ENCODE peak calls at places on chromosomes 3 and 15, in ten cellular contexts. X is NCI-H1417; O is activated CD8-positive, alpha-beta memory T cell treated with anti-CD3 and anti-CD28 coated beads, Interleukin-2, amount 50 U/mL, for 48 hours; B is stimulated activated naive CD8-positive, alpha-beta T cell treated with anti-CD3 and anti-CD28 coated beads, Interleukin-15, Interleukin-2, amounts not matched to agents 100 U/mL and 50 U/mL, for 24 hours; C is neural crest cell; R is Peyer's patch; Z is EL; I is AG09309; F is activated CD4-positive, alpha-beta T cell treated with anti-CD3 and anti-CD28 coated beads, Interleukin-2, amount 50 U/mL, for 48 hours; W is H9. V is an unnamed sample.

GRCh38 chr3:175983369-175983768 is 1124.2 kb downstream of the NAALADL2 start:
- DNase-seq in X (no peak), O (no peak), B (no peak), C (no peak), R (no peak), Z (peak), I (peak), F (no peak), W (no peak), V (no peak)

GRCh38 chr3:156307704-156308103 is 187.3 kb downstream of the KCNAB1 start:
- DNase-seq in X (no peak), O (no peak), B (no peak), C (no peak), R (no peak), Z (peak), I (peak), F (no peak), W (no peak), V (no peak)

GRCh38 chr3:42226470-42227425 is 39.2 kb downstream of the CCK start:
- DNase-seq in X (no peak), O (no peak), B (no peak), C (no peak), R (no peak), Z (no peak), I (no peak), F (no peak), W (no peak), V (no peak)

GRCh38 chr3:169311366-169311765 is 352.1 kb downstream of the MECOM start:
- DNase-seq in X (no peak), O (no peak), B (no peak), C (no peak), R (no peak), Z (no peak), I (no peak), F (no peak), W (no peak), V (no peak)

GRCh38 chr3:19543212-19543841 is 390.7 kb downstream of the EFHB start:
- DNase-seq in X (peak), O (no peak), B (no peak), C (no peak), R (no peak), Z (peak), I (no peak), F (no peak), W (peak), V (peak)

GRCh38 chr15:99721104-99721778 is 12.0 kb downstream of the LYSMD4 start:
- DNase-seq in X (peak), O (no peak), B (no peak), C (no peak), R (no peak), Z (no peak), I (no peak), F (no peak), W (no peak), V (no peak)

GRCh38 chr3:144564011-144564410 is 592.4 kb downstream of the DIPK2A start:
- DNase-seq in X (no peak), O (no peak), B (no peak), C (no peak), R (no peak), Z (no peak), I (no peak), F (no peak), W (no peak), V (no peak)

GRCh38 chr3:187662848-187663407 is 7.3 kb downstream of the SST start:
- DNase-seq in X (no peak), O (no peak), B (no peak), C (no peak), R (no peak), Z (no peak), I (no peak), F (no peak), W (no peak), V (no peak)

GRCh38 chr3:123076496-123077418 is 9.9 kb downstream of the PDIA5 start:
- DNase-seq in X (peak), O (no peak), B (no peak), C (no peak), R (no peak), Z (no peak), I (no peak), F (no peak), W (no peak), V (no peak)

GRCh38 chr3:149701977-149702350 is 44.1 kb upstream of the WWTR1 start:
- DNase-seq in X (no peak), O (no peak), B (no peak), C (no peak), R (no peak), Z (no peak), I (no peak), F (no peak), W (no peak), V (no peak)

GRCh38 chr3:157136647-157137387 is 23.1 kb downstream of the CCNL1 start:
- DNase-seq in X (no peak), O (no peak), B (no peak), C (no peak), R (peak), Z (no peak), I (no peak), F (no peak), W (no peak), V (no peak)

GRCh38 chr3:40741729-40742128 is 217.0 kb downstream of the ZNF621 start:
- DNase-seq in X (peak), O (no peak), B (no peak), C (no peak), R (no peak), Z (peak), I (no peak), F (no peak), W (no peak), V (no peak)

GRCh38 chr15:39801641-39802309 is 19.1 kb upstream of the FSIP1 start:
- DNase-seq in X (peak), O (peak), B (no peak), C (no peak), R (peak), Z (no peak), I (no peak), F (no peak), W (peak), V (peak)

GRCh38 chr15:46616033-46616432 is 981.2 kb downstream of the SQOR start:
- DNase-seq in X (no peak), O (no peak), B (no peak), C (no peak), R (no peak), Z (no peak), I (no peak), F (no peak), W (no peak), V (no peak)

GRCh38 chr3:120324185-120324584 is 25.0 kb downstream of the LRRC58 start:
- DNase-seq in X (no peak), O (no peak), B (no peak), C (no peak), R (no peak), Z (peak), I (no peak), F (no peak), W (no peak), V (no peak)

GRCh38 chr3:113226491-113226890 is 15.1 kb downstream of the BOC start:
- DNase-seq in X (no peak), O (no peak), B (no peak), C (no peak), R (no peak), Z (no peak), I (no peak), F (no peak), W (peak), V (no peak)

GRCh38 chr3:9837701-9838582 is 5.9 kb downstream of the RPUSD3 start:
- DNase-seq in X (no peak), O (no peak), B (no peak), C (no peak), R (no peak), Z (no peak), I (no peak), F (no peak), W (no peak), V (no peak)

GRCh38 chr15:67138946-67139855 is 73.8 kb downstream of the SMAD3 start:
- DNase-seq in X (peak), O (no peak), B (no peak), C (no peak), R (peak), Z (no peak), I (no peak), F (no peak), W (no peak), V (no peak)

GRCh38 chr3:71384393-71384792 is 199.1 kb downstream of the FOXP1 start:
- DNase-seq in X (no peak), O (no peak), B (no peak), C (no peak), R (no peak), Z (peak), I (no peak), F (no peak), W (no peak), V (no peak)

GRCh38 chr3:112647122-112647521 is 6.2 kb upstream of the CCDC80 start:
- DNase-seq in X (no peak), O (no peak), B (no peak), C (no peak), R (no peak), Z (peak), I (peak), F (no peak), W (peak), V (peak)

GRCh38 chr3:129123314-129124060 is 1.9 kb upstream of the RAB43 start:
- DNase-seq in X (no peak), O (no peak), B (no peak), C (no peak), R (peak), Z (peak), I (no peak), F (no peak), W (no peak), V (no peak)

GRCh38 chr3:64143399-64144130 is 81.7 kb downstream of the PRICKLE2 start:
- DNase-seq in X (peak), O (no peak), B (no peak), C (no peak), R (no peak), Z (peak), I (peak), F (no peak), W (no peak), V (no peak)

GRCh38 chr3:171187706-171188290 is 161.3 kb upstream of the SLC2A2 start:
- DNase-seq in X (peak), O (no peak), B (no peak), C (peak), R (no peak), Z (peak), I (no peak), F (no peak), W (no peak), V (peak)

GRCh38 chr3:168511428-168512014 is 415.8 kb upstream of the GOLIM4 start:
- DNase-seq in X (peak), O (no peak), B (no peak), C (no peak), R (no peak), Z (peak), I (no peak), F (no peak), W (no peak), V (peak)

GRCh38 chr3:179149239-179149887 is 1.2 kb downstream of the PIK3CA start:
- DNase-seq in X (no peak), O (no peak), B (peak), C (no peak), R (no peak), Z (peak), I (no peak), F (peak), W (no peak), V (peak)

GRCh38 chr15:42994546-42994945 is 74.0 kb upstream of the TTBK2 start:
- DNase-seq in X (no peak), O (no peak), B (no peak), C (no peak), R (no peak), Z (peak), I (peak), F (no peak), W (no peak), V (no peak)

GRCh38 chr3:174125267-174125844 is 727.8 kb downstream of the NLGN1 start:
- DNase-seq in X (peak), O (no peak), B (no peak), C (peak), R (no peak), Z (peak), I (peak), F (no peak), W (peak), V (peak)

GRCh38 chr15:69535101-69535638 is 82.6 kb downstream of the RPLP1 start:
- DNase-seq in X (no peak), O (no peak), B (no peak), C (no peak), R (no peak), Z (peak), I (peak), F (no peak), W (no peak), V (no peak)

GRCh38 chr15:65873271-65873670 is 4.0 kb downstream of the RAB11A start:
- DNase-seq in X (no peak), O (no peak), B (no peak), C (no peak), R (no peak), Z (no peak), I (no peak), F (no peak), W (no peak), V (no peak)

GRCh38 chr3:16512435-16513140 is 911 bp downstream of the RFTN1 start:
- DNase-seq in X (peak), O (peak), B (peak), C (no peak), R (peak), Z (peak), I (no peak), F (peak), W (peak), V (no peak)

GRCh38 chr3:73192036-73192738 is 130.7 kb downstream of the EBLN2 start:
- DNase-seq in X (peak), O (no peak), B (no peak), C (no peak), R (no peak), Z (no peak), I (no peak), F (no peak), W (peak), V (peak)

GRCh38 chr15:68479870-68480269 is 47.9 kb upstream of the ITGA11 start:
- DNase-seq in X (no peak), O (no peak), B (no peak), C (no peak), R (no peak), Z (no peak), I (no peak), F (no peak), W (no peak), V (no peak)

GRCh38 chr3:144810150-144810549 is 838.5 kb downstream of the DIPK2A start:
- DNase-seq in X (no peak), O (no peak), B (no peak), C (no peak), R (no peak), Z (no peak), I (no peak), F (no peak), W (no peak), V (no peak)

GRCh38 chr15:26614734-26615133 is 158.1 kb downstream of the GABRB3 start:
- DNase-seq in X (no peak), O (no peak), B (no peak), C (no peak), R (no peak), Z (no peak), I (no peak), F (no peak), W (no peak), V (no peak)

GRCh38 chr15:68699881-68700394 is 120.8 kb downstream of the ANP32A start:
- DNase-seq in X (no peak), O (no peak), B (no peak), C (no peak), R (no peak), Z (no peak), I (no peak), F (no peak), W (no peak), V (no peak)

GRCh38 chr15:48625126-48625525 is 20.4 kb downstream of the FBN1 start:
- DNase-seq in X (no peak), O (no peak), B (no peak), C (no peak), R (no peak), Z (no peak), I (no peak), F (no peak), W (no peak), V (no peak)

GRCh38 chr3:156489462-156489911 is 65.4 kb downstream of the SSR3 start:
- DNase-seq in X (no peak), O (no peak), B (no peak), C (no peak), R (no peak), Z (peak), I (peak), F (no peak), W (no peak), V (no peak)